ENCODE peak calls at places on chromosomes 12 and 14, in nine cellular contexts. One of them, this sample, is unnamed.

GRCh38 chr14:47442206-47442605 is 233.2 kb downstream of the MDGA2 start:
- DNase-seq in stomach: no peak
- DNase-seq in A549: no peak
- DNase-seq in adrenal gland: no peak
- DNase-seq in sigmoid colon: no peak
- DNase-seq in heart left ventricle: peak; percentile 11
- DNase-seq in right lobe of liver: peak; percentile 56
- DNase-seq in HepG2: peak; percentile 35
- DNase-seq in tibial nerve: no peak
- DNase-seq in this sample: no peak

GRCh38 chr12:127070512-127071157 is 1196.3 kb upstream of the TMEM132C start:
- DNase-seq in stomach: no peak
- DNase-seq in A549: no peak
- DNase-seq in adrenal gland: no peak
- DNase-seq in sigmoid colon: no peak
- DNase-seq in heart left ventricle: no peak
- DNase-seq in right lobe of liver: no peak
- DNase-seq in HepG2: no peak
- DNase-seq in tibial nerve: no peak
- DNase-seq in this sample: no peak

GRCh38 chr14:27315477-27315876 is 717.6 kb upstream of the NOVA1 start:
- DNase-seq in stomach: no peak
- DNase-seq in A549: no peak
- DNase-seq in adrenal gland: no peak
- DNase-seq in sigmoid colon: no peak
- DNase-seq in heart left ventricle: no peak
- DNase-seq in right lobe of liver: no peak
- DNase-seq in HepG2: no peak
- DNase-seq in tibial nerve: no peak
- DNase-seq in this sample: no peak

GRCh38 chr12:104454997-104455396 is 1.8 kb upstream of the CHST11 start:
- DNase-seq in stomach: no peak
- DNase-seq in A549: peak; percentile 55
- DNase-seq in adrenal gland: no peak
- DNase-seq in sigmoid colon: peak; percentile 38
- DNase-seq in heart left ventricle: no peak
- DNase-seq in right lobe of liver: no peak
- DNase-seq in HepG2: no peak
- DNase-seq in tibial nerve: no peak
- DNase-seq in this sample: no peak

GRCh38 chr12:30428098-30428497 is 267.6 kb downstream of the IPO8 start:
- DNase-seq in stomach: no peak
- DNase-seq in A549: no peak
- DNase-seq in adrenal gland: no peak
- DNase-seq in sigmoid colon: no peak
- DNase-seq in heart left ventricle: no peak
- DNase-seq in right lobe of liver: no peak
- DNase-seq in HepG2: no peak
- DNase-seq in tibial nerve: no peak
- DNase-seq in this sample: no peak

GRCh38 chr12:100555722-100556121 is 17.8 kb upstream of the GAS2L3 start:
- DNase-seq in stomach: no peak
- DNase-seq in A549: no peak
- DNase-seq in adrenal gland: no peak
- DNase-seq in sigmoid colon: no peak
- DNase-seq in heart left ventricle: no peak
- DNase-seq in right lobe of liver: no peak
- DNase-seq in HepG2: peak; percentile 72
- DNase-seq in tibial nerve: peak; percentile 62
- DNase-seq in this sample: no peak

GRCh38 chr12:53561590-53561953 is 54.3 kb upstream of the NPFF start:
- DNase-seq in stomach: no peak
- DNase-seq in A549: peak; percentile 75
- DNase-seq in adrenal gland: no peak
- DNase-seq in sigmoid colon: no peak
- DNase-seq in heart left ventricle: no peak
- DNase-seq in right lobe of liver: no peak
- DNase-seq in HepG2: peak; percentile 56
- DNase-seq in tibial nerve: no peak
- DNase-seq in this sample: no peak

GRCh38 chr14:99579903-99580570 is 24.0 kb downstream of the CCDC85C start:
- DNase-seq in stomach: peak; percentile 75
- DNase-seq in A549: peak; percentile 75
- DNase-seq in adrenal gland: no peak
- DNase-seq in sigmoid colon: no peak
- DNase-seq in heart left ventricle: no peak
- DNase-seq in right lobe of liver: no peak
- DNase-seq in HepG2: no peak
- DNase-seq in tibial nerve: no peak
- DNase-seq in this sample: no peak

GRCh38 chr12:91274886-91275285 is 92.3 kb upstream of the DCN start:
- DNase-seq in stomach: no peak
- DNase-seq in A549: no peak
- DNase-seq in adrenal gland: no peak
- DNase-seq in sigmoid colon: no peak
- DNase-seq in heart left ventricle: peak; percentile 43
- DNase-seq in right lobe of liver: no peak
- DNase-seq in HepG2: no peak
- DNase-seq in tibial nerve: no peak
- DNase-seq in this sample: peak; percentile 71

GRCh38 chr14:20610002-20610765 is 19.0 kb upstream of the RNASE12 start:
- DNase-seq in stomach: peak; percentile 84
- DNase-seq in A549: peak; percentile 85
- DNase-seq in adrenal gland: peak; percentile 92
- DNase-seq in sigmoid colon: peak; percentile 91
- DNase-seq in heart left ventricle: peak; percentile 77
- DNase-seq in right lobe of liver: peak; percentile 86
- DNase-seq in HepG2: peak; percentile 81
- DNase-seq in tibial nerve: peak; percentile 87
- DNase-seq in this sample: peak; percentile 89

GRCh38 chr12:46956451-46957035 is 122.9 kb upstream of the PCED1B start:
- DNase-seq in stomach: no peak
- DNase-seq in A549: no peak
- DNase-seq in adrenal gland: no peak
- DNase-seq in sigmoid colon: no peak
- DNase-seq in heart left ventricle: no peak
- DNase-seq in right lobe of liver: no peak
- DNase-seq in HepG2: no peak
- DNase-seq in tibial nerve: no peak
- DNase-seq in this sample: no peak

GRCh38 chr14:102507891-102508312 is 1.7 kb downstream of the ANKRD9 start:
- DNase-seq in stomach: no peak
- DNase-seq in A549: no peak
- DNase-seq in adrenal gland: no peak
- DNase-seq in sigmoid colon: no peak
- DNase-seq in heart left ventricle: no peak
- DNase-seq in right lobe of liver: no peak
- DNase-seq in HepG2: no peak
- DNase-seq in tibial nerve: no peak
- DNase-seq in this sample: no peak

GRCh38 chr14:102509744-102510615 is at the start of gene ANKRD9:
- DNase-seq in stomach: peak; percentile 97
- DNase-seq in A549: peak; percentile 92
- DNase-seq in adrenal gland: peak; percentile 97
- DNase-seq in sigmoid colon: peak; percentile 98
- DNase-seq in heart left ventricle: peak; percentile 97
- DNase-seq in right lobe of liver: peak; percentile 96
- DNase-seq in HepG2: peak; percentile 85
- DNase-seq in tibial nerve: peak; percentile 92
- DNase-seq in this sample: peak; percentile 95

GRCh38 chr14:102508410-102508773 is 1.2 kb downstream of the ANKRD9 start:
- DNase-seq in stomach: peak; percentile 80
- DNase-seq in A549: peak; percentile 60
- DNase-seq in adrenal gland: peak; percentile 57
- DNase-seq in sigmoid colon: no peak
- DNase-seq in heart left ventricle: no peak
- DNase-seq in right lobe of liver: no peak
- DNase-seq in HepG2: peak; percentile 59
- DNase-seq in tibial nerve: no peak
- DNase-seq in this sample: no peak

GRCh38 chr14:102510616-102511520 is 1.3 kb upstream of the ANKRD9 start:
- DNase-seq in stomach: peak; percentile 76
- DNase-seq in A549: no peak
- DNase-seq in adrenal gland: no peak
- DNase-seq in sigmoid colon: peak; percentile 64
- DNase-seq in heart left ventricle: no peak
- DNase-seq in right lobe of liver: no peak
- DNase-seq in HepG2: peak; percentile 79
- DNase-seq in tibial nerve: no peak
- DNase-seq in this sample: no peak

GRCh38 chr14:102508774-102509743 is 517 bp downstream of the ANKRD9 start:
- DNase-seq in stomach: peak; percentile 69
- DNase-seq in A549: no peak
- DNase-seq in adrenal gland: peak; percentile 79
- DNase-seq in sigmoid colon: peak; percentile 91
- DNase-seq in heart left ventricle: peak; percentile 71
- DNase-seq in right lobe of liver: peak; percentile 76
- DNase-seq in HepG2: no peak
- DNase-seq in tibial nerve: peak; percentile 42
- DNase-seq in this sample: peak; percentile 49
- TF ChIP-seq POLR2A in stomach: no peak
- TF ChIP-seq POLR2A in A549: no peak
- TF ChIP-seq POLR2A in adrenal gland: peak; percentile 28
- TF ChIP-seq POLR2A in sigmoid colon: no peak
- TF ChIP-seq POLR2A in heart left ventricle: peak; percentile 32
- TF ChIP-seq POLR2A in right lobe of liver: no peak
- TF ChIP-seq POLR2A in HepG2: no peak
- TF ChIP-seq POLR2A in tibial nerve: no peak
- TF ChIP-seq POLR2A in this sample: peak; percentile 16

GRCh38 chr12:60195483-60195882 is 599.7 kb downstream of the SLC16A7 start:
- DNase-seq in stomach: no peak
- DNase-seq in A549: no peak
- DNase-seq in adrenal gland: no peak
- DNase-seq in sigmoid colon: no peak
- DNase-seq in heart left ventricle: no peak
- DNase-seq in right lobe of liver: no peak
- DNase-seq in HepG2: no peak
- DNase-seq in tibial nerve: no peak
- DNase-seq in this sample: no peak

GRCh38 chr12:60191271-60191670 is 595.4 kb downstream of the SLC16A7 start:
- DNase-seq in stomach: no peak
- DNase-seq in A549: no peak
- DNase-seq in adrenal gland: no peak
- DNase-seq in sigmoid colon: no peak
- DNase-seq in heart left ventricle: no peak
- DNase-seq in right lobe of liver: no peak
- DNase-seq in HepG2: no peak
- DNase-seq in tibial nerve: no peak
- DNase-seq in this sample: no peak

GRCh38 chr12:60194682-60195081 is 598.9 kb downstream of the SLC16A7 start:
- DNase-seq in stomach: no peak
- DNase-seq in A549: no peak
- DNase-seq in adrenal gland: no peak
- DNase-seq in sigmoid colon: no peak
- DNase-seq in heart left ventricle: no peak
- DNase-seq in right lobe of liver: no peak
- DNase-seq in HepG2: no peak
- DNase-seq in tibial nerve: no peak
- DNase-seq in this sample: no peak

GRCh38 chr12:60196366-60196765 is 600.5 kb downstream of the SLC16A7 start:
- DNase-seq in stomach: no peak
- DNase-seq in A549: no peak
- DNase-seq in adrenal gland: no peak
- DNase-seq in sigmoid colon: no peak
- DNase-seq in heart left ventricle: no peak
- DNase-seq in right lobe of liver: no peak
- DNase-seq in HepG2: no peak
- DNase-seq in tibial nerve: no peak
- DNase-seq in this sample: no peak

DNA sequence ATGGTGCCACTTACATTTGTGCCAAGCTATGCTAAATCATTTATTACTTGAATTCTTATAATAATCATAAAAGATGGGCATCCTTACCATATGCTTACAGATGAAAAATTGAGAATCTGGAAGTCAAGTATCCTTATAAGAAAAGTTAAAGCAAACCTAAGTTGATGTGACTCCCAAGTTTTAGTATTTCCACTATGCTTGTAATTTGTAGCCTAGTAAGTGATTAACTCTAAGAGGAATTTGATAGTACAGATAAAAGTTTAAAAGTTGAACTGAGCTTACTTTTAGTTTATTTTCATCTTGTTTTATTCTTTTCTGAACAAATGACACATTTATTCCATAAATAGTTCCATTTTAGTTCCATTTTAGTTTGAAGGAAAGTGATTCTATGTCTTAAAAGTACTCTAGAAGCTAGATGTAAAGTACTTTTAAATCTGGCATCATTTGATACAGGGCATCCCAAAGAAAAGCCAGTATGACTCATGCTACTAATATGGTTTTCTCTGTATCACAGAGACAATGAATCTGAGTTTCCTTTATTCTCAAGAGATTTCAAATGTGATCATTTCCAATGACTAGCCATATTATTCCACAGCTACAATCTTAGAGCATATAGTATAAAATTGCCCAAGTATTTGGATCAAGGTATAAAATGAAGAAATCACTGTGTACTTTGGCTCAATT is 596.0 kb downstream of the SLC16A7 start:
- DNase-seq in stomach: no peak
- DNase-seq in A549: no peak
- DNase-seq in adrenal gland: no peak
- DNase-seq in sigmoid colon: no peak
- DNase-seq in heart left ventricle: no peak
- DNase-seq in right lobe of liver: no peak
- DNase-seq in HepG2: no peak
- DNase-seq in tibial nerve: no peak
- DNase-seq in this sample: no peak
- H3K4me1 ChIP-seq in stomach: no peaks in the 10 kb centered on the region
- H3K4me1 ChIP-seq in A549: peaks cover 11% of the 10 kb centered on the region
- H3K4me1 ChIP-seq in adrenal gland: no peaks in the 10 kb centered on the region
- H3K4me1 ChIP-seq in sigmoid colon: no peaks in the 10 kb centered on the region
- H3K4me1 ChIP-seq in heart left ventricle: no peaks in the 10 kb centered on the region
- H3K4me1 ChIP-seq in right lobe of liver: no peaks in the 10 kb centered on the region
- H3K4me1 ChIP-seq in HepG2: no peaks in the 10 kb centered on the region
- H3K4me1 ChIP-seq in tibial nerve: no peaks in the 10 kb centered on the region
- H3K4me1 ChIP-seq in this sample: no peaks in the 10 kb centered on the region

GRCh38 chr12:112370156-112370555 is 12.1 kb downstream of the HECTD4 start:
- DNase-seq in stomach: no peak
- DNase-seq in A549: no peak
- DNase-seq in adrenal gland: no peak
- DNase-seq in sigmoid colon: no peak
- DNase-seq in heart left ventricle: no peak
- DNase-seq in right lobe of liver: no peak
- DNase-seq in HepG2: no peak
- DNase-seq in tibial nerve: no peak
- DNase-seq in this sample: no peak
- H3K27ac ChIP-seq in stomach: no peak overlapping the region
- H3K27ac ChIP-seq in A549: no peak overlapping the region
- H3K27ac ChIP-seq in adrenal gland: no peak overlapping the region
- H3K27ac ChIP-seq in sigmoid colon: no peak overlapping the region
- H3K27ac ChIP-seq in heart left ventricle: no peak overlapping the region
- H3K27ac ChIP-seq in right lobe of liver: no peak overlapping the region
- H3K27ac ChIP-seq in HepG2: no peak overlapping the region
- H3K27ac ChIP-seq in tibial nerve: no peak overlapping the region
- H3K27ac ChIP-seq in this sample: no peak overlapping the region

GRCh38 chr14:77605392-77605978 is 11.0 kb downstream of the SPTLC2 start:
- DNase-seq in stomach: no peak
- DNase-seq in A549: no peak
- DNase-seq in adrenal gland: no peak
- DNase-seq in sigmoid colon: no peak
- DNase-seq in heart left ventricle: no peak
- DNase-seq in right lobe of liver: no peak
- DNase-seq in HepG2: no peak
- DNase-seq in tibial nerve: no peak
- DNase-seq in this sample: no peak
- TF ChIP-seq POLR2A in stomach: no peak
- TF ChIP-seq POLR2A in A549: no peak
- TF ChIP-seq POLR2A in adrenal gland: no peak
- TF ChIP-seq POLR2A in sigmoid colon: no peak
- TF ChIP-seq POLR2A in heart left ventricle: no peak
- TF ChIP-seq POLR2A in right lobe of liver: no peak
- TF ChIP-seq POLR2A in HepG2: no peak
- TF ChIP-seq POLR2A in tibial nerve: no peak
- TF ChIP-seq POLR2A in this sample: no peak

This sample was measured in uterus.